ENCODE peak calls at places on chromosomes 12 and 14, in four cellular contexts. V is tibial nerve, J is GM20000, C is B cell. S is an unnamed sample.
A peak's percentile ranks its signal among the peaks of the same experiment; 100 is the strongest.

GRCh38 chr14:76086636-76087035 is 65.1 kb upstream of the GPATCH2L start:
- DNase-seq in V (no peak), C (no peak), J (no peak), S (no peak)

GRCh38 chr14:76715102-76715926 is 46.0 kb upstream of the VASH1 start:
- DNase-seq in C (no peak), J (no peak), V (no peak), S (no peak)

GRCh38 chr14:60736494-60736893 is 1.9 kb downstream of the MNAT1 start:
- DNase-seq in J (no peak), C (no peak), V (no peak), S (no peak)

GRCh38 chr14:99217556-99217955 is 54.4 kb downstream of the BCL11B start:
- DNase-seq in C (no peak), J (no peak), V (no peak), S (no peak)

GRCh38 chr14:46063872-46064271 is 587.7 kb downstream of the RPL10L start:
- DNase-seq in J (no peak), V (no peak), C (no peak), S (no peak)

GRCh38 chr14:34536951-34537676 is 2.4 kb downstream of the EAPP start:
- DNase-seq in C (no peak), J (no peak), V (no peak), S (no peak)

GRCh38 chr14:74429221-74429691 is 3.2 kb upstream of the SYNDIG1L start:
- DNase-seq in J (no peak), C (no peak), V (no peak), S (no peak)

GRCh38 chr14:89702151-89702936 is 252.2 kb downstream of the EFCAB11 start:
- DNase-seq in V (peak; percentile 6), J (no peak), C (no peak), S (no peak)

GRCh38 chr14:101820283-101820798 is 58.8 kb downstream of the PPP2R5C start:
- DNase-seq in C (peak; percentile 38), V (no peak), J (no peak), S (no peak)

GRCh38 chr14:77324289-77324688 is 3.5 kb downstream of the GSTZ1 start:
- DNase-seq in C (no peak), J (no peak), V (no peak), S (no peak)

GRCh38 chr12:52027085-52027843 is 20.5 kb downstream of the TAMALIN start:
- DNase-seq in C (no peak), V (no peak), J (no peak), S (no peak)

GRCh38 chr14:34081126-34081575 is 130.3 kb upstream of the EGLN3 start:
- DNase-seq in J (no peak), C (no peak), V (no peak), S (no peak)

GRCh38 chr14:74955229-74955999 is at the start of gene PGF:
- DNase-seq in V (peak; percentile 56), J (peak; percentile 77), C (peak; percentile 62), S (peak; percentile 64)

GRCh38 chr12:101552277-101552676 is 42.5 kb upstream of the MYBPC1 start:
- DNase-seq in V (no peak), J (no peak), C (no peak), S (no peak)

GRCh38 chr14:31456841-31457664 is at the start of gene DTD2:
- DNase-seq in C (peak; percentile 95), J (peak; percentile 93), V (peak; percentile 92), S (peak; percentile 94)

GRCh38 chr12:53048033-53048779 is 1.7 kb upstream of the TNS2 start:
- DNase-seq in V (peak; percentile 31), C (no peak), J (no peak), S (no peak)

GRCh38 chr14:51160871-51161270 is 66.0 kb upstream of the TRIM9 start:
- DNase-seq in J (no peak), V (no peak), C (no peak), S (no peak)

GRCh38 chr14:51155331-51155730 is 60.4 kb upstream of the TRIM9 start:
- DNase-seq in J (no peak), C (no peak), V (no peak), S (no peak)

DNA sequence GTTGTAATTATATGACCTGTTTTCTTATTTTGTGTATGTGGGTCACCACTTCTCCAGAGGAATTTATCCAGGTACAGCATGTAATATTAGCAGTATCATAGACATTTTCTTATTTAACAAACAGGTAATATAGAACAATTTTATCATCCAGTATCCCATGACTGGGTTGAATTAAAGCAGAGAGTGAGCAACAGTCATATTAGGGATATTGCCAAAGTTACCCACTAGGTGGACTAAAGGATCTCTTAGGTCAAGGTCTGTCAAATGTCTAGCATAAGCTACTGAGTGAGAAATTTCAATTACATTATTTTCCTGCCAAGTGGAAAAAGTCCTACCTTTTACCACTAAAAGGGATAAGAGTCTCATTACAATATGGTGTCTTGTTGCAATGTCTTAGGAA is 62.1 kb upstream of the TRIM9 start:
- DNase-seq in V (no peak), J (peak; percentile 22), C (peak; percentile 19), S (peak; percentile 27)
- TF ChIP-seq CTCF in V (peak; percentile 54), J (no peak), C (peak; percentile 43), S (peak; percentile 56)

DNA sequence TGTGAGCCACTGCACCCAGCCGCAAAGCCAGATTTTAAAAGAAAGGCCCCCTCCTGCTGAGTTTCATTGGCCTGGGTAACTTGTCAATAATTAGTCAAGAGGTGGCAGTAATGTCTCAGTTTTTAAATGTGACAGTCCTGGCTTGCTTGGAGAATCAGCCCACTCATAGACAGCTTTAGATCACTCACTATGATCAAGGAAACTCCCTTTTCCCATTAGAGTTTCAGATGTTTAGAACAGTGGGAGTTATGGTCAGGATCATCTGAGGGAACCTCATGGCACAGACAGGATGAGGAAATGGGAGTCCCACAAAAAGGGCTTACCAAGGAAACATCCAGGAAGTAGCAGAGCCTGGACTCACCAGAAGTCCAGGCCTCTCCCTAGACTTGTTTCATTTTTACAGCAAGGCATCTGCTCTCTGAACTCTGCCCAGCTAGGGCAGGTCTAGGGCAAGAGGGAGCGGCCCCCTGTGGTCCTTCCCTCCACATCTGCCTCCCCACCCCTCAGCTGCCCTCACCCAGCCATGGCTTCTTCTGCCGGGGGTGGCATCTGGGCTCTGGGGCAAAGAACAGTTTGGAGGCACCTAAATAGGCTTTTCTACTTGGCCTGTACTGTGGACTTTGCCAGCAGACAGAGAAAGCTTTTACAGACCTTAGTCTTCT is 11.2 kb downstream of the BCL2L14 start:
- DNase-seq in C (no peak), J (peak; percentile 65), V (no peak), S (peak; percentile 74)
- TF ChIP-seq CTCF in C (no peak), J (peak; percentile 4), V (peak; percentile 58), S (peak; percentile 50)

GRCh38 chr12:104494816-104495158 is 38.0 kb downstream of the CHST11 start:
- DNase-seq in C (no peak), V (no peak), J (no peak), S (no peak)

GRCh38 chr12:104493504-104493903 is 36.8 kb downstream of the CHST11 start:
- DNase-seq in V (no peak), C (no peak), J (no peak), S (no peak)

GRCh38 chr12:104495786-104496185 is 39.0 kb downstream of the CHST11 start:
- DNase-seq in V (no peak), C (no peak), J (no peak), S (no peak)

GRCh38 chr12:104496336-104496735 is 39.6 kb downstream of the CHST11 start:
- DNase-seq in J (no peak), V (no peak), C (no peak), S (no peak)

GRCh38 chr12:104494137-104494815 is 37.5 kb downstream of the CHST11 start:
- DNase-seq in C (no peak), V (no peak), J (no peak), S (no peak)
- TF ChIP-seq CTCF in C (no peak), V (no peak), J (no peak), S (no peak)

DNA sequence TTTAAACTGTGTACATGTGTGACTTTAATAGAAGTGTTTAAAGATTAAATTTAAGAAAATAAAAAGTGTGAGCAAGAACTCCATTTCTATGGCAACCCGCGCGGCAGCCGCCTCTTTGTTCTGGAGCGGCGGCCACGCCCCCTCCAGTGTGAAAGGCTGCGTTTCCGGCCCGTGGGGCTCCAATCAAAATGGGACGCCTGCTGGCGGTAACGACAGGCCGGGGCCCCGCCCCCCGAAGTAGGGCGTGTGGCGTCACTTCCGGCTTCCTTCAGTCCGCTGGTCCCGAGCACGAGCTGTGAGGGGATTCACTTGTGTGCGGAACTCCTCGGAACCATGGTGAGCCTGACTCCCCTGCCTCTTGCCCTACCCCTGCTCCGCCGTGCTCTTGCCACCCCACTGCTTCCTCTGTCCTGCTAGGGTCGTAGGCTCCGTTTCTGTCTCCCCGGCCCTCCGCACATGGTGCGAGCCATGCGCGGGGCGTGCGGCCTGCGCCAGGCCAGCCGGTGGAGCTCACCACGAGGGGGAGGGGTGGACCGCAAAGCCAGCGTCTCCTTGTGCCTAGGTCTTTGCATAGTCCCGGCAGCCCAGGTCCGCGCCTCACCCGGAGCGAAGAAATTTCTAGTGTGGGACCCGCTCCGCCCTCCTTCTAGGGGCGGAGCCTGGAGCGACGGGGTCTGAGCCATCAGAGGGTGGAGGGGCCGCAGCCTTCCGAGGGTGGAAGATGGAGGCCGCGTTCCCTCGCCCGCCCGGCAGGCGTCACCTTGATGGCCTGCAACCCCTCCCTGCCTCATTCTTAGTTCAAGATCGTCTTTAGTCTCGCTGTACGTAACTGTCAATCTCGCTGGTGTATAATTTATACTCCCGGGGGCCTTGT is at the start of gene CCT2:
- DNase-seq in C (peak; percentile 98), J (peak; percentile 93), V (peak; percentile 94), S (peak; percentile 94)
- TF ChIP-seq CTCF in C (peak; percentile 60), J (no peak), V (peak; percentile 58), S (peak; percentile 38)

S was measured in GM13977.